ENCODE peak calls at places on chromosomes 11 and 22, in five cellular contexts. E is left ventricle myocardium inferior, S is mammary epithelial cell, U is heart right ventricle, Q is prostate gland. V is an unnamed sample.

GRCh38 chr22:46052801-46053562 is 76.0 kb upstream of the WNT7B start:
- DNase-seq in Q (no peak), S (peak; percentile 53), U (peak; percentile 59), E (peak; percentile 54), V (peak; percentile 58)

GRCh38 chr11:108122166-108122628 is 830 bp downstream of the ACAT1 start:
- DNase-seq in E (no peak), U (no peak), S (no peak), Q (no peak), V (no peak)

GRCh38 chr11:252666-253065 is 15.9 kb downstream of the PSMD13 start:
- DNase-seq in U (no peak), E (no peak), S (no peak), Q (no peak), V (no peak)

GRCh38 chr11:15926071-15926470 is 430.3 kb downstream of the SOX6 start:
- DNase-seq in E (no peak), U (no peak), Q (no peak), S (peak; percentile 63), V (no peak)

GRCh38 chr11:57306156-57306876 is 18.4 kb downstream of the TNKS1BP1 start:
- DNase-seq in E (no peak), Q (no peak), S (no peak), U (no peak), V (no peak)

GRCh38 chr22:45212306-45212709 is 28.4 kb downstream of the KIAA0930 start:
- DNase-seq in Q (no peak), E (peak; percentile 80), S (peak; percentile 88), U (peak; percentile 85), V (peak; percentile 62)

GRCh38 chr22:48316245-48316875 is 1511.3 kb downstream of the BRD1 start:
- DNase-seq in Q (no peak), E (no peak), S (no peak), U (no peak), V (no peak)

GRCh38 chr22:43969021-43969878 is 14.0 kb downstream of the SAMM50 start:
- DNase-seq in U (no peak), E (no peak), S (no peak), Q (no peak), V (no peak)

GRCh38 chr11:94876645-94877445 is 96.5 kb downstream of the CWC15 start:
- DNase-seq in S (peak; percentile 75), U (peak; percentile 62), Q (peak; percentile 48), E (peak; percentile 79), V (peak; percentile 59)

GRCh38 chr11:87251560-87251959 is 213.8 kb downstream of the TMEM135 start:
- DNase-seq in E (no peak), Q (no peak), U (no peak), S (no peak), V (no peak)

GRCh38 chr11:69304686-69305085 is 10.7 kb downstream of the MYEOV start:
- DNase-seq in E (no peak), U (no peak), S (no peak), Q (no peak), V (no peak)

GRCh38 chr11:35986958-35987357 is 43.1 kb downstream of the LDLRAD3 start:
- DNase-seq in Q (no peak), S (peak; percentile 5), E (no peak), U (no peak), V (no peak)
- H3K9me3 ChIP-seq in Q (no peaks in the 10 kb centered on the region), S (no peaks in the 10 kb centered on the region), E (peaks cover 12% of the 10 kb centered on the region), U (no peaks in the 10 kb centered on the region), V (no peaks in the 10 kb centered on the region)

DNA sequence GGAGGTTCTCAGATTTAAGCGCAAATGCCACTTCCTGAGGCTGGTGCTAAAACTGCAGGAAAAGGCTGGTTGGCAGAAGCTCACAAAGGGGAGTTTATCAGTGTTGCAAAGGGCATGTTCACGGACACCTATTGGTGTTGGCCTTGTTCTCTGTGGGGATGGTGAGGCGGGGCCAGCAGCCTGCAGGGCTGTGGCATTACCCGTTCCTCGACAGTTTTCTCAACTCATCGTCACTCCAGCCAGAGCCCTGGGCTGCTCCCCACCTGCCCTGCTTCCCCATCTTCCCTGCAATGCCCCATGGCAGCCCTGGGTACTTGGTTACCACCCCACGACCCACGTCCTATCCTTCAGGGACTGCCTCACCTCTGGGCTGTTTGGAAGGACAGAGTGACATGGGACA is 212.8 kb downstream of the CTTN start:
- DNase-seq in E (no peak), S (no peak), U (no peak), Q (no peak), V (no peak)
- H3K9me3 ChIP-seq in E (peaks cover 16% of the 10 kb centered on the region), S (peaks cover 4% of the 10 kb centered on the region), U (peaks cover 6% of the 10 kb centered on the region), Q (no peaks in the 10 kb centered on the region), V (no peaks in the 10 kb centered on the region)

GRCh38 chr11:134667505-134667904 is 255.5 kb upstream of the B3GAT1 start:
- DNase-seq in S (no peak), Q (no peak), U (no peak), E (no peak), V (peak; percentile 21)
- H3K9me3 ChIP-seq in S (peaks cover 45% of the 10 kb centered on the region), Q (no peaks in the 10 kb centered on the region), U (no peaks in the 10 kb centered on the region), E (no peaks in the 10 kb centered on the region), V (peaks cover 24% of the 10 kb centered on the region)

DNA sequence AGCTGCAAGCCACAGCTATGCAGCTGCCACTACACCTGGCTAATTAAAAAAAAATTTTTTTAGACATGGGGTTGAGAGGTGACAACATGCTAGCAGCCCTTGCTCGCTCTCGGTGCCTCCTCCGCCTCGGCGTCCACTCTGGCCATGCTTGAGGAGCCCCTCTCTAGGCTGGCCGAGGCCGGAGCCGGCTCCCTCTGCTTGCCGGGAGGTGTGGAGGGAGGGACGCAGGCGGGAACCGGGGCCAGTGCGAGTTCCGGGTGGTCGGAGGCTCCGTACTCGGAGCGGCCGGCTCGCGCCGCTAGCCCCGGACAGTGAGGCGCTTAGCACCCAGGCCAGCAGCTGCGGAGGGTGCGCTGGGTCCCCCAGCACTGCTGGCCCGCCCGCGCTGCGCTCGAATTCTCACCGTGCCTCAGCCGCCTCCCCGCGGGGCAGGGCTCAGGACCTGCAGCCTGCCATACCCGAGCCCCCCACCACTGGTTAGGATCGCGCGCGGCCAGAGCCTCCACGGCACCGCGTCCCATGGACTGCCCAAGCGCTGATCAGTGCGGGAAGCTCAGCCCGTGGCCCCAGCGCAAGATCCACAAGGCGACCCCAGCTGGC is 10.7 kb downstream of the MYO18B start:
- DNase-seq in S (no peak), Q (no peak), U (no peak), E (no peak), V (no peak)
- H3K9me3 ChIP-seq in S (no peaks in the 10 kb centered on the region), Q (no peaks in the 10 kb centered on the region), U (no peaks in the 10 kb centered on the region), E (no peaks in the 10 kb centered on the region), V (no peaks in the 10 kb centered on the region)

V was measured in lung.